ENCODE peak calls at places on chromosomes 6 and 20, in ten cellular contexts. G is tibial nerve, H is ovary, Q is stomach, P is upper lobe of left lung, U is H1, I is suprapubic skin, C is sigmoid colon, X is SK-N-SH, R is esophagus muscularis mucosa. T is an unnamed sample. For H3K36me3, the result is how much of the 10 kb centered on the place peaks cover.

GRCh38 chr6:141540207-141540606 is 592.5 kb upstream of the GJE1 start:
- DNase-seq in G (no peak), H (no peak), Q (no peak), P (no peak), U (no peak), I (no peak), C (no peak), X (no peak), R (no peak), T (no peak)

GRCh38 chr6:56552212-56553130 is 90.2 kb downstream of the DST start:
- DNase-seq in G (no peak), H (no peak), Q (no peak), P (no peak), U (no peak), I (no peak), C (no peak), X (no peak), R (no peak), T (no peak)

GRCh38 chr20:38729767-38730166 is 5.5 kb downstream of the SLC32A1 start:
- DNase-seq in G (no peak), H (no peak), Q (no peak), P (no peak), U (no peak), I (no peak), C (no peak), X (no peak), R (no peak), T (no peak)

GRCh38 chr6:32973144-32973854 is 4.9 kb downstream of the BRD2 start:
- DNase-seq in G (peak), H (peak), Q (peak), P (no peak), U (peak), I (no peak), C (peak), X (no peak), R (peak), T (peak)

GRCh38 chr20:44648579-44648978 is 2.9 kb downstream of the ADA start:
- DNase-seq in G (no peak), H (no peak), Q (no peak), P (no peak), U (no peak), I (no peak), C (no peak), X (no peak), R (no peak), T (no peak)

GRCh38 chr6:87154641-87155271 is 609 bp upstream of the ZNF292 start:
- DNase-seq in G (no peak), H (no peak), Q (no peak), P (no peak), U (no peak), I (no peak), C (no peak), X (peak), R (no peak), T (no peak)

GRCh38 chr20:45098096-45098773 is 2.7 kb downstream of the KCNS1 start:
- DNase-seq in G (no peak), H (no peak), Q (peak), P (peak), U (peak), I (no peak), C (no peak), X (peak), R (no peak), T (no peak)

GRCh38 chr6:133547136-133547535 is 306.0 kb downstream of the EYA4 start:
- DNase-seq in G (no peak), H (no peak), Q (no peak), P (no peak), U (no peak), I (no peak), C (no peak), X (no peak), R (no peak), T (no peak)

GRCh38 chr6:22569281-22570184 is at the start of gene HDGFL1:
- DNase-seq in G (no peak), H (no peak), Q (no peak), P (peak), U (no peak), I (no peak), C (no peak), X (no peak), R (no peak), T (no peak)

GRCh38 chr20:3890410-3890751 is 1.2 kb downstream of the PANK2 start:
- DNase-seq in G (no peak), H (no peak), Q (no peak), P (no peak), U (no peak), I (no peak), C (peak), X (no peak), R (no peak), T (no peak)

GRCh38 chr6:149213829-149214228 is 103.7 kb upstream of the TAB2 start:
- DNase-seq in G (no peak), H (no peak), Q (no peak), P (no peak), U (no peak), I (no peak), C (no peak), X (no peak), R (no peak), T (no peak)

GRCh38 chr6:47701374-47701773 is 3.0 kb downstream of the ADGRF4 start:
- DNase-seq in G (no peak), H (no peak), Q (no peak), P (no peak), U (no peak), I (no peak), C (no peak), X (no peak), R (no peak), T (no peak)

GRCh38 chr6:155373276-155373675 is 59.0 kb upstream of the TFB1M start:
- DNase-seq in G (no peak), H (no peak), Q (no peak), P (no peak), U (no peak), I (no peak), C (no peak), X (no peak), R (no peak), T (no peak)

GRCh38 chr20:51221103-51221502 is 198.2 kb upstream of the KCNG1 start:
- DNase-seq in G (no peak), H (no peak), Q (no peak), P (no peak), U (no peak), I (no peak), C (no peak), X (no peak), R (no peak), T (no peak)

GRCh38 chr20:4585104-4585753 is 136.5 kb upstream of the PRND start:
- DNase-seq in G (no peak), H (no peak), Q (no peak), P (no peak), U (no peak), I (no peak), C (no peak), X (no peak), R (peak), T (no peak)

GRCh38 chr6:62652692-62653328 is 366.8 kb upstream of the KHDRBS2 start:
- DNase-seq in G (no peak), H (no peak), Q (no peak), P (no peak), U (no peak), I (no peak), C (no peak), X (no peak), R (no peak), T (no peak)

GRCh38 chr6:105359419-105360366 is 43.2 kb downstream of the PREP start:
- DNase-seq in G (no peak), H (no peak), Q (no peak), P (no peak), U (no peak), I (no peak), C (no peak), X (no peak), R (no peak), T (no peak)

GRCh38 chr6:81049425-81050042 is 702.9 kb downstream of the TENT5A start:
- DNase-seq in G (no peak), H (no peak), Q (no peak), P (no peak), U (no peak), I (no peak), C (no peak), X (no peak), R (no peak), T (no peak)

GRCh38 chr6:33634203-33634727 is 13.1 kb downstream of the ITPR3 start:
- DNase-seq in G (no peak), H (peak), Q (peak), P (no peak), U (no peak), I (no peak), C (no peak), X (peak), R (no peak), T (no peak)

GRCh38 chr20:2004171-2004570 is 10.3 kb upstream of the PDYN start:
- DNase-seq in G (no peak), H (no peak), Q (no peak), P (no peak), U (no peak), I (no peak), C (no peak), X (no peak), R (no peak), T (no peak)

GRCh38 chr6:90121982-90122381 is 174.7 kb downstream of the BACH2 start:
- DNase-seq in G (no peak), H (no peak), Q (no peak), P (no peak), U (no peak), I (no peak), C (no peak), X (no peak), R (no peak), T (no peak)

GRCh38 chr6:1609662-1610496 is at the start of gene FOXC1:
- DNase-seq in G (peak), H (peak), Q (peak), P (peak), U (no peak), I (peak), C (peak), X (peak), R (peak), T (peak)

GRCh38 chr6:169960891-169961611 is 209.6 kb downstream of the ERMARD start:
- DNase-seq in G (no peak), H (peak), Q (peak), P (peak), U (peak), I (peak), C (peak), X (peak), R (no peak), T (peak)

GRCh38 chr6:2021713-2022125 is 223.7 kb downstream of the GMDS start:
- DNase-seq in G (peak), H (peak), Q (peak), P (no peak), U (no peak), I (peak), C (peak), X (no peak), R (no peak), T (peak)

GRCh38 chr6:14639983-14640599 is 522.5 kb downstream of the CD83 start:
- DNase-seq in G (no peak), H (no peak), Q (no peak), P (no peak), U (peak), I (no peak), C (no peak), X (no peak), R (no peak), T (no peak)

GRCh38 chr6:29510202-29510601 is 22.4 kb upstream of the MAS1L start:
- DNase-seq in G (no peak), H (no peak), Q (no peak), P (no peak), U (no peak), I (no peak), C (no peak), X (no peak), R (no peak), T (no peak)

GRCh38 chr6:148396926-148397325 is 54.3 kb downstream of the SASH1 start:
- DNase-seq in G (no peak), H (no peak), Q (no peak), P (no peak), U (no peak), I (no peak), C (no peak), X (no peak), R (no peak), T (no peak)

GRCh38 chr20:23566199-23566932 is 1.9 kb downstream of the CST9L start:
- DNase-seq in G (no peak), H (no peak), Q (no peak), P (no peak), U (no peak), I (no peak), C (no peak), X (no peak), R (peak), T (no peak)

GRCh38 chr6:53042112-53042511 is 23.1 kb upstream of the FBXO9 start:
- DNase-seq in G (no peak), H (no peak), Q (no peak), P (no peak), U (no peak), I (no peak), C (no peak), X (no peak), R (no peak), T (no peak)

GRCh38 chr20:62369508-62370114 is 2.5 kb upstream of the LAMA5 start:
- DNase-seq in G (no peak), H (no peak), Q (no peak), P (no peak), U (no peak), I (no peak), C (no peak), X (no peak), R (no peak), T (no peak)

GRCh38 chr20:62367483-62368302 is 581 bp upstream of the LAMA5 start:
- DNase-seq in G (no peak), H (no peak), Q (peak), P (peak), U (peak), I (no peak), C (peak), X (peak), R (no peak), T (peak)

GRCh38 chr20:62367136-62367482 is at the start of gene LAMA5:
- DNase-seq in G (no peak), H (no peak), Q (peak), P (peak), U (no peak), I (no peak), C (peak), X (peak), R (no peak), T (peak)

GRCh38 chr20:62368629-62369507 is 1.8 kb upstream of the LAMA5 start:
- DNase-seq in G (no peak), H (no peak), Q (peak), P (peak), U (peak), I (no peak), C (peak), X (peak), R (no peak), T (peak)

DNA sequence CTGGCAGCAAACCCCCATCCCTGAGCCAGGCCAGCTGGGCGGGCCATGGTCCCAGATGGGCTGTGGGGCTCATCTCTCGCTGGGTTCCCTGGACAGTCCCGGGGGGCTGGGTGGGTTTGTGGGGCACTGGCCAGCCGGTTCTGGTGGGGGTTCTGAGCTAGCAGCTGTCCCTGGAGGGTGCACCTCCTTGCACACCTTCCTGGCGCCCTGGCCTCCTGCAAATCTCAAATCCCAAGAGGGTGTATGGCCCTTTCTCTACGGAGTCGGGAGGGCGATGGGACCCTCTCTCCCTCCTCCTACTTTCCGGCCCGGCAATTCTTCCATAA is 1.2 kb upstream of the LAMA5 start:
- DNase-seq in G (no peak), H (no peak), Q (no peak), P (no peak), U (no peak), I (no peak), C (no peak), X (no peak), R (no peak), T (no peak)
- H3K4me3 ChIP-seq in G (no peak), H (peak), Q (peak), P (peak), U (peak), I (peak), C (peak), X (no peak), R (peak), T (no peak)

DNA sequence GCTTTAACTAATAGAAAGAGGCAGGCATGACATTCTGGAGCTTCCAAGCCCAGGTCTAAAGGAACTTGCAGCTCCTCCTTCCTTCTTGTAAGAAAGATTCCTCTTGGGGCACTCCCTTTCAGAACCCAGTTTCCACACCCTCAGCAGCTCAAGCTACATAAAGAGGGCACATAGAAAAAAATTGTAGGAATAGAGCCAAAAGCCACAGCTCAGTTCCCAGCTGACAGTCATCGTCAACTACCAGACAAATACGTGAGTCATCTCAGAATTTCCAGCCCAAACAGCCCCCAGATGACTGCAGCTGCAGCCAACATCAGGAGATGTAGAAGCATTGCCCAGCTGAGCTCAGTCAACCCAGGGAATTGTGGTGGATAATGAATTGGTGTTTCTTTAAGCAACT is 349.8 kb upstream of the ARID1B start:
- DNase-seq in G (peak), H (no peak), Q (no peak), P (no peak), U (no peak), I (peak), C (no peak), X (no peak), R (no peak), T (peak)
- TF ChIP-seq EP300 in G (peak), H (no peak), Q (no peak), P (no peak), U (no peak), I (no peak), C (no peak), X (no peak), R (no peak), T (no peak)

GRCh38 chr20:35704514-35705261 is 5.5 kb downstream of the ROMO1 start:
- DNase-seq in G (no peak), H (no peak), Q (no peak), P (no peak), U (no peak), I (no peak), C (no peak), X (no peak), R (no peak), T (no peak)

GRCh38 chr20:35700625-35701148 is 1.5 kb downstream of the ROMO1 start:
- DNase-seq in G (no peak), H (no peak), Q (peak), P (no peak), U (no peak), I (peak), C (peak), X (no peak), R (no peak), T (no peak)

GRCh38 chr20:35699914-35700624 is 864 bp downstream of the ROMO1 start:
- DNase-seq in G (no peak), H (no peak), Q (no peak), P (no peak), U (no peak), I (no peak), C (peak), X (no peak), R (no peak), T (no peak)

GRCh38 chr20:35702824-35703695 is 3.9 kb downstream of the ROMO1 start:
- DNase-seq in G (no peak), H (no peak), Q (no peak), P (no peak), U (no peak), I (no peak), C (no peak), X (no peak), R (no peak), T (no peak)

DNA sequence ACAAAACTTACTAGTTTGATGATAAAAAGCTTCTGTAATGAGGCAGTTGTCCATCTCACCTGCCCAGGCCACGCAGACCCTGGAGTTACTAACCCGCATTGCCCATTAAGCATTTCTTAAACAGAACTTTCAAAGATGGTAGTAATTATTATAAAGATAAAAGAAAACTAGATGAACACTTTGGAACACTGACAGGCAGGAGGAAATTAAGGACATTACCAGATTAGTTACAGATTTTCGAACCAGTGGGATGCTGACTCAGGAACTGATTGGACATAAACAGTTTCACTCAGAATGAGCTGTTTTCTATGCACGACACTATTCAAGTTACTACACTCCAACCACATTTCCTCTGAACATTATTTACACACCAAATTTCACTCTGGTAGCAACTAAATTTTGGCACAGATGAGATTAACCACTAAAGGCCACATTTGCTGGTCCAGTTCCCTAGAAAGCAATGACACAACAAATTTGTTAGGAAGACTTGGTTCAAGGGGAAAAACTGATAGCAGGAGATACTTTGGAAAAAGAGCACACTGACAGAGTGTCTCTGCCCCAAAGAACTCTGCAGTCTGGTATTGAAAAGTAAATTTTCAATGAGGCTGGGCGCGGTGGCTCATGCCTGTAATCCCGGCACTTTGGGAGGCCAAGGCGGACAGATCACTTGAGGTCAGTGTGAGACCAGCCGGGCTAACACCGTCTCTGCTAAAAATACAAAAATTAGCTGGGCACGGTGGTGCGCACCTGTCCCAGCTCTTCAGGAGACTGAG is 3.0 kb downstream of the ROMO1 start:
- DNase-seq in G (no peak), H (no peak), Q (no peak), P (no peak), U (no peak), I (peak), C (peak), X (no peak), R (no peak), T (no peak)
- H3K36me3 ChIP-seq in G (half or more), H (under half), Q (half or more), P (under half), U (under half), I (under half), C (under half), X (half or more), R (under half), T (under half)

GRCh38 chr20:31410011-31410410 is 4.0 kb upstream of the DEFB121 start:
- DNase-seq in G (no peak), H (no peak), Q (no peak), P (no peak), U (no peak), I (no peak), C (no peak), X (no peak), R (no peak), T (no peak)

GRCh38 chr20:31418307-31418706 is 12.3 kb upstream of the DEFB121 start:
- DNase-seq in G (no peak), H (no peak), Q (no peak), P (no peak), U (no peak), I (no peak), C (no peak), X (no peak), R (no peak), T (no peak)

GRCh38 chr20:31414381-31414780 is 8.4 kb upstream of the DEFB121 start:
- DNase-seq in G (no peak), H (no peak), Q (no peak), P (no peak), U (no peak), I (no peak), C (no peak), X (no peak), R (no peak), T (no peak)
- H3K4me3 ChIP-seq in G (no peak), H (no peak), Q (no peak), P (no peak), U (no peak), I (no peak), C (no peak), X (no peak), R (no peak), T (no peak)

DNA sequence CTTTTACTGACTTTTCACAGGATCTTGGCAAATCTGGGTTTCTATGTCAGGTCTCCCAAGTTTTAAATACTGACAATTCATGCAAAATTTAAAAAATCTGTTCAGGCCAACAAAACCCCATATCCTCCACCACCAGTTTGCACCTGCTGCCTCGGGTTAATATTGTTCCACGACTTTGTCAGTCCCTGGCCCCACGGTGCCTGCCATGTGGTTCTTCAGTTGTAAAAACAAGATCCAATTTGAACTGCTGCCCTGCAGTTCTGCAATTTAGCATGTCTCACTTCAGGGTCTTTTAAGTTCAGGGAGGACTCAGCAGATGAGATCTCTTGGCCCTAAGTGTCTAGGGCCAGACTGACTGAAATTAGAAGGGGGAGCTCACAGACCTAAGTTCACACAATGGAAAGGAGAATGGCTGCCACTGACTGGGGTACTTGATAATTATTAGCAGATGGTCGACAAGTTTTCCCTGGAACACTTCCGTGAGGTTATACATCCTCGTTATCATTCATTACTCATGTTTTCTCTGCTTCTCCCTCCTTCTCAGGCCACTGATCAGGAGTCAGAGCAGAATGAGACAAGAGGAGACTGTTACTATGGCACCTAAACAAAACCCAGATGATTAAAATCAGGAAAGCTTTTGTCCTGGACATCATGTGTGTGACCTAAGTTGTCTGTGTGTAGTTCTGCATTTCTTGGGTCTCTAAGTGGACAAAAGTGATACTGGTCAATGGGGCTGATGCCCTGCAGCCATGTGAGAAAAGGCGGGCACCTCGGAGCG is 223.5 kb downstream of the KIF16B start:
- DNase-seq in G (no peak), H (no peak), Q (no peak), P (no peak), U (no peak), I (no peak), C (no peak), X (peak), R (no peak), T (no peak)
- TF ChIP-seq EP300 in G (no peak), H (no peak), Q (no peak), P (no peak), U (no peak), I (no peak), C (no peak), X (no peak), R (no peak), T (no peak)